ENCODE peak calls at places on chromosomes 1 and 21, in six cellular contexts. I is coronary artery; Z is activated CD8-positive, alpha-beta T cell treated with anti-CD3 and anti-CD28 coated beads for 36 hours; E is germinal center; H is activated gamma-delta T cell treated with anti-CD3 and anti-CD28 coated beads, Interleukin-2, amount 50 U/mL, for 16 hours; R is GM10248. D is an unnamed sample.

GRCh38 chr1:4512622-4513021 is 141.8 kb upstream of the AJAP1 start:
- DNase-seq in I (no peak), Z (no peak), E (no peak), H (no peak), R (no peak), D (no peak)

GRCh38 chr1:201405484-201405831 is 6.3 kb upstream of the LAD1 start:
- DNase-seq in I (no peak), Z (no peak), E (no peak), H (no peak), R (peak), D (peak)

GRCh38 chr1:3714284-3714741 is 37.9 kb upstream of the CCDC27 start:
- DNase-seq in I (no peak), Z (no peak), E (no peak), H (no peak), R (no peak), D (no peak)

GRCh38 chr21:44558695-44559094 is at the start of gene KRTAP10-3:
- DNase-seq in I (no peak), Z (no peak), E (no peak), H (no peak), R (no peak), D (no peak)

GRCh38 chr21:36615274-36615964 is 83.5 kb upstream of the SIM2 start:
- DNase-seq in I (no peak), Z (no peak), E (no peak), H (no peak), R (no peak), D (peak)

GRCh38 chr1:201269241-201269640 is 14.1 kb upstream of the PKP1 start:
- DNase-seq in I (no peak), Z (no peak), E (no peak), H (no peak), R (no peak), D (no peak)

GRCh38 chr1:192516776-192517297 is 58.7 kb upstream of the RGS1 start:
- DNase-seq in I (no peak), Z (peak), E (peak), H (peak), R (peak), D (peak)

GRCh38 chr1:221915764-221916163 is 173.9 kb upstream of the DUSP10 start:
- DNase-seq in I (no peak), Z (no peak), E (no peak), H (no peak), R (no peak), D (no peak)

GRCh38 chr1:219900201-219900600 is 28.2 kb downstream of the SLC30A10 start:
- DNase-seq in I (no peak), Z (no peak), E (no peak), H (no peak), R (no peak), D (no peak)

GRCh38 chr1:81801032-81801833 is 499 bp downstream of the ADGRL2 start:
- DNase-seq in I (peak), Z (no peak), E (peak), H (no peak), R (peak), D (peak)

GRCh38 chr1:235054961-235055360 is 73.7 kb downstream of the TOMM20 start:
- DNase-seq in I (no peak), Z (no peak), E (no peak), H (no peak), R (no peak), D (no peak)

GRCh38 chr1:28582248-28582615 is 9.8 kb upstream of the RAB42 start:
- DNase-seq in I (no peak), Z (no peak), E (peak), H (no peak), R (no peak), D (peak)

GRCh38 chr1:178513278-178513983 is 522 bp downstream of the TEX35 start:
- DNase-seq in I (no peak), Z (no peak), E (no peak), H (no peak), R (no peak), D (no peak)

GRCh38 chr1:114833421-114833820 is 21.2 kb upstream of the SYCP1 start:
- DNase-seq in I (no peak), Z (no peak), E (no peak), H (no peak), R (no peak), D (peak)

GRCh38 chr21:39788383-39788782 is 43.4 kb downstream of the IGSF5 start:
- DNase-seq in I (peak), Z (no peak), E (no peak), H (no peak), R (no peak), D (peak)

GRCh38 chr1:8154621-8155052 is 128.5 kb upstream of the ERRFI1 start:
- DNase-seq in I (no peak), Z (no peak), E (no peak), H (no peak), R (no peak), D (peak)

GRCh38 chr1:151243683-151244216 is 10.8 kb upstream of the PSMD4 start:
- DNase-seq in I (no peak), Z (no peak), E (no peak), H (no peak), R (no peak), D (no peak)

GRCh38 chr1:185567006-185567405 is 167.2 kb upstream of the HMCN1 start:
- DNase-seq in I (no peak), Z (peak), E (peak), H (peak), R (peak), D (peak)

GRCh38 chr1:57623039-57623790 is 199.4 kb upstream of the DAB1 start:
- DNase-seq in I (no peak), Z (peak), E (no peak), H (no peak), R (no peak), D (peak)

GRCh38 chr1:86756062-86756406 is 51.7 kb downstream of the SH3GLB1 start:
- DNase-seq in I (no peak), Z (no peak), E (no peak), H (no peak), R (no peak), D (no peak)